ENCODE peak calls at places on chromosomes 13 and 19, in four cellular contexts. X is astrocyte of the cerebellum; E is CD8-positive, alpha-beta T cell; W is left ventricle myocardium inferior. I is an unnamed sample.

GRCh38 chr13:75635621-75636338 is at the start of gene LMO7:
- DNase-seq in W (peak; percentile 50), X (no peak), E (no peak), I (no peak)

GRCh38 chr13:38496956-38497355 is 147.3 kb downstream of the UFM1 start:
- DNase-seq in X (no peak), W (no peak), E (no peak), I (no peak)

GRCh38 chr13:41289463-41289881 is 21.6 kb upstream of the NAA16 start:
- DNase-seq in E (no peak), W (no peak), X (no peak), I (no peak)

GRCh38 chr13:23445794-23446193 is 12.3 kb upstream of the SACS start:
- DNase-seq in E (no peak), W (no peak), X (no peak), I (no peak)

GRCh38 chr13:98468352-98468751 is 108.6 kb downstream of the STK24 start:
- DNase-seq in X (no peak), E (no peak), W (no peak), I (no peak)

GRCh38 chr13:50677687-50678463 is 165.6 kb downstream of the DLEU7 start:
- DNase-seq in E (no peak), W (no peak), X (no peak), I (no peak)

GRCh38 chr13:101149735-101150380 is 266.4 kb downstream of the NALCN start:
- DNase-seq in X (no peak), E (no peak), W (no peak), I (no peak)

GRCh38 chr19:39499082-39499642 is 415 bp downstream of the DLL3 start:
- DNase-seq in X (no peak), E (no peak), W (no peak), I (no peak)

GRCh38 chr13:39102981-39103490 is 64.8 kb downstream of the NHLRC3 start:
- DNase-seq in W (no peak), X (no peak), E (no peak), I (no peak)

GRCh38 chr19:4877753-4878490 is 10.5 kb upstream of the PLIN3 start:
- DNase-seq in X (no peak), E (no peak), W (peak; percentile 60), I (no peak)

GRCh38 chr13:42280537-42280936 is 8.6 kb downstream of the AKAP11 start:
- DNase-seq in W (no peak), E (no peak), X (no peak), I (no peak)

GRCh38 chr19:57242821-57243220 is 2.4 kb downstream of the ZNF805 start:
- DNase-seq in X (no peak), E (no peak), W (no peak), I (no peak)

GRCh38 chr19:50702870-50703829 is 16.5 kb downstream of the SHANK1 start:
- DNase-seq in X (no peak), E (no peak), W (no peak), I (no peak)

GRCh38 chr13:79988573-79988972 is 352.4 kb downstream of the SPRY2 start:
- DNase-seq in W (no peak), X (no peak), E (no peak), I (no peak)

GRCh38 chr13:102310691-102311432 is 91.0 kb downstream of the FGF14 start:
- DNase-seq in W (peak; percentile 54), E (no peak), X (no peak), I (no peak)

GRCh38 chr13:112885782-112886268 is 83.2 kb upstream of the MCF2L start:
- DNase-seq in W (peak; percentile 82), X (peak; percentile 55), E (no peak), I (no peak)

GRCh38 chr13:96982672-96983071 is 11.6 kb downstream of the OXGR1 start:
- DNase-seq in E (no peak), W (no peak), X (no peak), I (no peak)

GRCh38 chr13:39410089-39410901 is 192.7 kb downstream of the LHFPL6 start:
- DNase-seq in E (no peak), W (no peak), X (peak; percentile 76), I (no peak)

GRCh38 chr13:27194895-27195764 is 23.5 kb upstream of the USP12 start:
- DNase-seq in E (no peak), X (peak; percentile 84), W (no peak), I (no peak)

GRCh38 chr13:34162545-34162936 is 344.6 kb downstream of the RFC3 start:
- DNase-seq in W (no peak), X (peak; percentile 70), E (no peak), I (no peak)

GRCh38 chr13:74132768-74133656 is 1.2 kb downstream of the KLF12 start:
- DNase-seq in E (peak; percentile 24), W (peak; percentile 28), X (no peak), I (peak; percentile 42)

GRCh38 chr19:33673996-33674395 is 52.2 kb downstream of the CHST8 start:
- DNase-seq in E (no peak), X (no peak), W (no peak), I (no peak)

GRCh38 chr19:33671211-33671610 is 49.5 kb downstream of the CHST8 start:
- DNase-seq in X (no peak), E (no peak), W (no peak), I (no peak)

GRCh38 chr19:33674575-33675367 is 53.0 kb downstream of the CHST8 start:
- DNase-seq in E (no peak), X (no peak), W (no peak), I (no peak)

GRCh38 chr19:33675501-33676124 is 53.9 kb downstream of the CHST8 start:
- DNase-seq in X (no peak), W (no peak), E (no peak), I (no peak)

DNA sequence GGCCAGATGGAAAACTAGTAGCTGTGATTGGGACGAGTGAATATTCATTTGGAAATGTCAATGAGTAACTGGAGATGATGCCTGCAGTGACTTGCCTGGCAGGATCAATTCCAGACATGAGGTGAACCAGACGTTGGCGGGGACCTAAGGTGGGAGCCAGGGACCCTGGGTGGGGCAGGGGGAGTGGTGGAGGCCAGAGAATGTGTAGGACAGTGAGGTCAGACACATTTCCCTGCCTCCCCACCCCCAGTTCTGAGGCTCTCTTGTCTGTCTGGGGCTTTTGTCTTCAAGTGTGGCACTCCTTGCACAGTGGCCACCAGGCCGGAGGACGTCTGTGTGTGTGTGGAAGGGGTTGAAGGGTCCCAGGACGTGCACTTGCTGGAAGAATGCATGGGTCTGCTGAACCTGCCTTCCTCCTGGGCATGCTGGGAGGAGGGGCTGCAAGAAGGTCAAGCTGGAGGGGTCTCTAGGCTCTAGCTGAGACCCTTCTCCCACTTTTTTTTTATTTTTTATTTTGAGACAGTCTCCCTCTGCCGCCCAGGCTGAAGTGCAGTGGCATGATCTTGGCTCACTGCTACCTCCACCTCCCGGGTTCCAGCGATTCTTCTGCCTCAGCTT is 51.6 kb downstream of the CHST8 start:
- DNase-seq in E (no peak), W (no peak), X (no peak), I (no peak)
- TF ChIP-seq CTCF in E (no peak), W (no peak), X (no peak), I (no peak)

DNA sequence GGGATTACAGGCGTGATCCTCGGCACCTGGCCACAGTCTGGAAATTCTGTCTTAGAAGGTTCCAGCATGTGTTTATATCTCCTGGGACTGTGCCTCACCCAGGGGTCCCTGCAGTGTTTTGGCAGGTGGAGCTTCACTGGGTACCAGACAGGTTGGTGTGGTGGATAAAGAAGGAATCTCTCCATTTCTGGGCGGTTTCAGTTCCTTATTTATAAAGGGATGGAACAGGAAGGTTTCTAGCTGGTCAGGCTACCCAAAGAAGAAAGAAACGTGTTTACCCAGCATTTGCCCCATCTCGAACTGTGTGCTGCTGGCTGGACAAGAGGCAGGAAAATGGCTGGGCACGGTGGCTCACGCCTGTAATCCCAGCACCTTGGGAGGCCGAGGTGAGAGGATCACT is 9.8 kb downstream of the PNPLA6 start:
- DNase-seq in X (no peak), W (no peak), E (no peak), I (no peak)
- H3K4me3 ChIP-seq in X (no peak overlapping the region), W (no peak overlapping the region), E (no peak overlapping the region), I (no peak overlapping the region)

GRCh38 chr13:65746522-65746921 is 1483.6 kb downstream of the PCDH9 start:
- DNase-seq in E (no peak), X (no peak), W (no peak), I (no peak)

GRCh38 chr13:65744761-65745160 is 1485.4 kb downstream of the PCDH9 start:
- DNase-seq in X (peak; percentile 52), E (no peak), W (no peak), I (no peak)

DNA sequence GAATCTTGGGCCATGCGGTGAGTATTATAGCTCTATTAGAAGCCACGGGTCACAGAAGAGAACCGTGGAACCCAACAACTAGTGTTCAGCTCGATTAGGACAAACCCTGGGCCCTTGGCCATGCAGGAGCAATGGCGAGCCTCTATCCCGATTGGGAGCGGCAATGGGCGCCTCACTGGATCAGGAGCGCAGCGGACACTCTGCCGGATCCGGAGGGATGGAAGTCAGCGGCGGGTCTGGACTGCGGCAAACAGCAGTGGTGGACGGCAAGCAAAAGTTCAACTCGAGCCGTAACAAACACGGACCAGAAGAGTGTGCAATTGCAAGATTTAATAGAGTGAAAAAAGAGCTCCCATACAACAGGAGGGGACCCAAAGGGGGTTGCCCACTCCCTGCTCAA is 1481.9 kb downstream of the PCDH9 start:
- DNase-seq in X (no peak), W (no peak), E (no peak), I (no peak)
- TF ChIP-seq CTCF in X (no peak), W (no peak), E (no peak), I (no peak)

DNA sequence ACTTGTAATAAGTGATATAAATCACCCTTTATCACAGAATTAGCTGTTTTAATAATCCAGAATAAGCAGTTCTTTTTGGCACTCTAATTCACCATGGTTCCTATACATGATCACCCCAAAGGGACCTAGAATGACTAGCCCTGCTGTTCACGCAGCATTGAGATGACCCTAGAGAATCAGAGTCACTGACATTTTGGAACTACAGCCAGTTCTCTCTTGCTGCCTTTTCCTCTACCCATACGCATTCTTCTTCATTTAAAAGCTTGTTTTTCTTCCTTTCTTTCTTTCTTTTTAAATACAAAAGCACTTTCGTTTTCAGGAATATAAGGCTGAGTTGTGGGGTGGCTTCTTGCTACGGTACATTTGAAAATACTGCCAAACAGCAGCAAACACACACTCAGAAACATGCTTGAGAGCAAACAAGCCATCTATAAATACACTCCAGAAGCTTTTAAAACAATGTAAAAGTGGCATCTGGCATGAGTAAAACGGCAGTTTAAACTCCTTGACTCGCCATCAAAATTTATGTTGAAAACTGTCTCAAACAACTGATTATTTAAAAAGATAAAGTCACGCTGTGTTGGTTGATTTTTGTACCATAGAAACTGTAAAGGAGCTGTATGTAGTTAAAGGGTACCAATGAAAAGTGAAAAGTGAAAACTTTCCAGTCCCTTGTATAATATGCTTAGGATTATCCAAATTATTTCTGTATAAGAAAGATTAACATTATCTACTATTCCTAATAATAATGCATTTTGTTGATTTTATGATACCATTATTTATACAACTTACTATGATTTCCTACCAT is 95.6 kb downstream of the PCDH9 start:
- DNase-seq in W (no peak), X (no peak), E (no peak), I (no peak)
- H3K4me3 ChIP-seq in W (peak overlapping the region; percentile 52), X (peak overlapping the region; percentile 15), E (no peak overlapping the region), I (no peak overlapping the region)

GRCh38 chr13:59176775-59177174 is 987.0 kb downstream of the DIAPH3 start:
- DNase-seq in X (no peak), W (no peak), E (no peak), I (no peak)

GRCh38 chr13:59182241-59182640 is 981.5 kb downstream of the DIAPH3 start:
- DNase-seq in X (no peak), W (no peak), E (no peak), I (no peak)

DNA sequence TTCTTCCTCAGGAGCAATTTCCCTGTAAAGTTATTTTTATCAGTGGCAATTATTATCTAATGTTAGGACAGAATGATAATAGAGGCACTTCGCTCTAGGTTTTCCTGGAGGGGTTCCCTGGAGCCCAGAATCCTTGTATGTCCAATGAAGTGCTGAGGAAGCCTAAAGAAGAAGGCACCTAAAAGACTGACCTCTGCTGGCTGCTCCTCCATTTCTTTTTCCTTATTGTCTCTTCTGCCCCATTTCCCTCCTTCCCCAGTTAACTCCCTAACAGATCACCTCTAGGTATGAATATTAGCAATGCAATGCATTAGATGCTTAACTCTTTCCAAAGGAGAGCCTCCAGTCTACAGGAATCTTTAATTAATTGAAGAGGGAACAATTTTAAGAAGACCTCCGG is 985.4 kb downstream of the DIAPH3 start:
- DNase-seq in E (no peak), W (no peak), X (no peak), I (no peak)
- TF ChIP-seq CTCF in E (no peak), W (peak; percentile 16), X (peak; percentile 43), I (no peak)